ENCODE peak calls at places on chromosomes 12 and 14, in five cellular contexts. One of them, this sample, is unnamed.

GRCh38 chr14:58469309-58469708 is 41.8 kb downstream of the KIAA0586 start:
- DNase-seq in endothelial cell: no peak
- DNase-seq in CD4-positive, alpha-beta T cell: no peak
- DNase-seq in tibial artery: no peak
- DNase-seq in heart right ventricle: no peak
- DNase-seq in this sample: no peak

GRCh38 chr12:120999191-121000120 is 16.8 kb downstream of the C12orf43 start:
- DNase-seq in heart right ventricle: no peak
- DNase-seq in CD4-positive, alpha-beta T cell: no peak
- DNase-seq in tibial artery: no peak
- DNase-seq in endothelial cell: no peak
- DNase-seq in this sample: no peak

GRCh38 chr12:64180951-64181350 is 41.1 kb downstream of the KICS2 start:
- DNase-seq in CD4-positive, alpha-beta T cell: no peak
- DNase-seq in endothelial cell: no peak
- DNase-seq in tibial artery: no peak
- DNase-seq in heart right ventricle: peak; percentile 18
- DNase-seq in this sample: no peak

GRCh38 chr12:110921262-110921661 is 883 bp upstream of the MYL2 start:
- DNase-seq in heart right ventricle: no peak
- DNase-seq in CD4-positive, alpha-beta T cell: no peak
- DNase-seq in endothelial cell: no peak
- DNase-seq in tibial artery: no peak
- DNase-seq in this sample: no peak

GRCh38 chr12:47787596-47788319 is 14.7 kb downstream of the SLC48A1 start:
- DNase-seq in heart right ventricle: no peak
- DNase-seq in endothelial cell: no peak
- DNase-seq in CD4-positive, alpha-beta T cell: no peak
- DNase-seq in tibial artery: no peak
- DNase-seq in this sample: no peak

GRCh38 chr12:81758421-81759214 is 532 bp downstream of the PPFIA2 start:
- DNase-seq in heart right ventricle: peak; percentile 14
- DNase-seq in tibial artery: peak; percentile 69
- DNase-seq in CD4-positive, alpha-beta T cell: no peak
- DNase-seq in endothelial cell: peak; percentile 28
- DNase-seq in this sample: peak; percentile 32

GRCh38 chr14:35459779-35460178 is 55.2 kb upstream of the NFKBIA start:
- DNase-seq in tibial artery: no peak
- DNase-seq in endothelial cell: no peak
- DNase-seq in CD4-positive, alpha-beta T cell: no peak
- DNase-seq in heart right ventricle: no peak
- DNase-seq in this sample: no peak

GRCh38 chr12:48420031-48420775 is 52.2 kb upstream of the ANP32D start:
- DNase-seq in endothelial cell: no peak
- DNase-seq in tibial artery: no peak
- DNase-seq in heart right ventricle: no peak
- DNase-seq in CD4-positive, alpha-beta T cell: no peak
- DNase-seq in this sample: no peak

GRCh38 chr12:113155641-113156040 is 6.1 kb downstream of the CFAP73 start:
- DNase-seq in heart right ventricle: no peak
- DNase-seq in CD4-positive, alpha-beta T cell: no peak
- DNase-seq in endothelial cell: no peak
- DNase-seq in tibial artery: no peak
- DNase-seq in this sample: no peak

GRCh38 chr14:75915063-75915462 is 66.7 kb downstream of the TGFB3 start:
- DNase-seq in CD4-positive, alpha-beta T cell: no peak
- DNase-seq in endothelial cell: no peak
- DNase-seq in heart right ventricle: no peak
- DNase-seq in tibial artery: no peak
- DNase-seq in this sample: no peak

GRCh38 chr14:51454351-51454750 is 197.4 kb upstream of the FRMD6 start:
- DNase-seq in heart right ventricle: no peak
- DNase-seq in CD4-positive, alpha-beta T cell: no peak
- DNase-seq in endothelial cell: no peak
- DNase-seq in tibial artery: no peak
- DNase-seq in this sample: no peak

GRCh38 chr12:93080994-93081809 is 152.1 kb upstream of the EEA1 start:
- DNase-seq in tibial artery: no peak
- DNase-seq in CD4-positive, alpha-beta T cell: no peak
- DNase-seq in heart right ventricle: no peak
- DNase-seq in endothelial cell: no peak
- DNase-seq in this sample: no peak

GRCh38 chr12:67543371-67543770 is 105.2 kb upstream of the DYRK2 start:
- DNase-seq in heart right ventricle: no peak
- DNase-seq in CD4-positive, alpha-beta T cell: no peak
- DNase-seq in endothelial cell: no peak
- DNase-seq in tibial artery: no peak
- DNase-seq in this sample: no peak

GRCh38 chr14:24298892-24299254 is 707 bp downstream of the DHRS1 start:
- DNase-seq in tibial artery: no peak
- DNase-seq in heart right ventricle: no peak
- DNase-seq in endothelial cell: no peak
- DNase-seq in CD4-positive, alpha-beta T cell: no peak
- DNase-seq in this sample: no peak

GRCh38 chr12:112781767-112782166 is 9.8 kb upstream of the RPH3A start:
- DNase-seq in CD4-positive, alpha-beta T cell: no peak
- DNase-seq in endothelial cell: no peak
- DNase-seq in tibial artery: no peak
- DNase-seq in heart right ventricle: no peak
- DNase-seq in this sample: no peak

GRCh38 chr12:95880895-95881294 is 22.1 kb downstream of the SNRPF start:
- DNase-seq in tibial artery: no peak
- DNase-seq in endothelial cell: no peak
- DNase-seq in heart right ventricle: no peak
- DNase-seq in CD4-positive, alpha-beta T cell: no peak
- DNase-seq in this sample: no peak

GRCh38 chr14:22890416-22890815 is 7.4 kb downstream of the REM2 start:
- DNase-seq in endothelial cell: no peak
- DNase-seq in CD4-positive, alpha-beta T cell: no peak
- DNase-seq in tibial artery: no peak
- DNase-seq in heart right ventricle: no peak
- DNase-seq in this sample: no peak

GRCh38 chr12:55172686-55173085 is 46.5 kb downstream of the OR9K2 start:
- DNase-seq in tibial artery: no peak
- DNase-seq in heart right ventricle: no peak
- DNase-seq in CD4-positive, alpha-beta T cell: no peak
- DNase-seq in endothelial cell: no peak
- DNase-seq in this sample: no peak

GRCh38 chr14:99568567-99569560 is 35.1 kb downstream of the CCDC85C start:
- DNase-seq in tibial artery: no peak
- DNase-seq in CD4-positive, alpha-beta T cell: no peak
- DNase-seq in endothelial cell: no peak
- DNase-seq in heart right ventricle: peak; percentile 67
- DNase-seq in this sample: no peak

GRCh38 chr14:32311294-32312009 is 17.6 kb upstream of the AKAP6 start:
- DNase-seq in endothelial cell: no peak
- DNase-seq in heart right ventricle: no peak
- DNase-seq in CD4-positive, alpha-beta T cell: no peak
- DNase-seq in tibial artery: no peak
- DNase-seq in this sample: no peak

GRCh38 chr14:68297871-68298468 is 478.4 kb downstream of the RAD51B start:
- DNase-seq in heart right ventricle: no peak
- DNase-seq in CD4-positive, alpha-beta T cell: no peak
- DNase-seq in endothelial cell: no peak
- DNase-seq in tibial artery: no peak
- DNase-seq in this sample: no peak
- TF ChIP-seq CTCF in heart right ventricle: peak; percentile 21
- TF ChIP-seq CTCF in CD4-positive, alpha-beta T cell: no peak
- TF ChIP-seq CTCF in endothelial cell: no peak
- TF ChIP-seq CTCF in tibial artery: peak; percentile 20
- TF ChIP-seq CTCF in this sample: no peak

GRCh38 chr12:69630191-69630590 is 19.5 kb upstream of the LRRC10 start:
- DNase-seq in tibial artery: no peak
- DNase-seq in CD4-positive, alpha-beta T cell: no peak
- DNase-seq in endothelial cell: no peak
- DNase-seq in heart right ventricle: no peak
- DNase-seq in this sample: no peak

GRCh38 chr12:69633061-69633460 is 22.4 kb upstream of the LRRC10 start:
- DNase-seq in tibial artery: no peak
- DNase-seq in CD4-positive, alpha-beta T cell: no peak
- DNase-seq in heart right ventricle: no peak
- DNase-seq in endothelial cell: no peak
- DNase-seq in this sample: no peak
- TF ChIP-seq CTCF in tibial artery: no peak
- TF ChIP-seq CTCF in CD4-positive, alpha-beta T cell: no peak
- TF ChIP-seq CTCF in heart right ventricle: no peak
- TF ChIP-seq CTCF in endothelial cell: no peak
- TF ChIP-seq CTCF in this sample: peak; percentile 39

GRCh38 chr12:87618199-87618598 is 411.0 kb downstream of the C12orf50 start:
- DNase-seq in CD4-positive, alpha-beta T cell: no peak
- DNase-seq in endothelial cell: no peak
- DNase-seq in heart right ventricle: no peak
- DNase-seq in tibial artery: no peak
- DNase-seq in this sample: no peak
- TF ChIP-seq CTCF in CD4-positive, alpha-beta T cell: no peak
- TF ChIP-seq CTCF in endothelial cell: no peak
- TF ChIP-seq CTCF in heart right ventricle: no peak
- TF ChIP-seq CTCF in tibial artery: no peak
- TF ChIP-seq CTCF in this sample: no peak

GRCh38 chr12:102956738-102957338 is 636 bp upstream of the ASCL1 start:
- DNase-seq in tibial artery: no peak
- DNase-seq in endothelial cell: no peak
- DNase-seq in heart right ventricle: no peak
- DNase-seq in CD4-positive, alpha-beta T cell: no peak
- DNase-seq in this sample: no peak
- TF ChIP-seq CTCF in tibial artery: no peak
- TF ChIP-seq CTCF in endothelial cell: no peak
- TF ChIP-seq CTCF in heart right ventricle: no peak
- TF ChIP-seq CTCF in CD4-positive, alpha-beta T cell: no peak
- TF ChIP-seq CTCF in this sample: no peak

GRCh38 chr14:60515244-60515695 is 6.3 kb downstream of the SIX6 start:
- DNase-seq in CD4-positive, alpha-beta T cell: no peak
- DNase-seq in tibial artery: no peak
- DNase-seq in heart right ventricle: no peak
- DNase-seq in endothelial cell: peak; percentile 50
- DNase-seq in this sample: no peak

GRCh38 chr14:60512952-60513554 is 4.1 kb downstream of the SIX6 start:
- DNase-seq in CD4-positive, alpha-beta T cell: no peak
- DNase-seq in endothelial cell: no peak
- DNase-seq in tibial artery: no peak
- DNase-seq in heart right ventricle: no peak
- DNase-seq in this sample: no peak

GRCh38 chr14:60515696-60516284 is 6.8 kb downstream of the SIX6 start:
- DNase-seq in tibial artery: peak; percentile 59
- DNase-seq in CD4-positive, alpha-beta T cell: no peak
- DNase-seq in heart right ventricle: no peak
- DNase-seq in endothelial cell: peak; percentile 35
- DNase-seq in this sample: peak; percentile 18

GRCh38 chr14:60510976-60511599 is 2.1 kb downstream of the SIX6 start:
- DNase-seq in tibial artery: no peak
- DNase-seq in heart right ventricle: no peak
- DNase-seq in endothelial cell: no peak
- DNase-seq in CD4-positive, alpha-beta T cell: no peak
- DNase-seq in this sample: no peak

DNA sequence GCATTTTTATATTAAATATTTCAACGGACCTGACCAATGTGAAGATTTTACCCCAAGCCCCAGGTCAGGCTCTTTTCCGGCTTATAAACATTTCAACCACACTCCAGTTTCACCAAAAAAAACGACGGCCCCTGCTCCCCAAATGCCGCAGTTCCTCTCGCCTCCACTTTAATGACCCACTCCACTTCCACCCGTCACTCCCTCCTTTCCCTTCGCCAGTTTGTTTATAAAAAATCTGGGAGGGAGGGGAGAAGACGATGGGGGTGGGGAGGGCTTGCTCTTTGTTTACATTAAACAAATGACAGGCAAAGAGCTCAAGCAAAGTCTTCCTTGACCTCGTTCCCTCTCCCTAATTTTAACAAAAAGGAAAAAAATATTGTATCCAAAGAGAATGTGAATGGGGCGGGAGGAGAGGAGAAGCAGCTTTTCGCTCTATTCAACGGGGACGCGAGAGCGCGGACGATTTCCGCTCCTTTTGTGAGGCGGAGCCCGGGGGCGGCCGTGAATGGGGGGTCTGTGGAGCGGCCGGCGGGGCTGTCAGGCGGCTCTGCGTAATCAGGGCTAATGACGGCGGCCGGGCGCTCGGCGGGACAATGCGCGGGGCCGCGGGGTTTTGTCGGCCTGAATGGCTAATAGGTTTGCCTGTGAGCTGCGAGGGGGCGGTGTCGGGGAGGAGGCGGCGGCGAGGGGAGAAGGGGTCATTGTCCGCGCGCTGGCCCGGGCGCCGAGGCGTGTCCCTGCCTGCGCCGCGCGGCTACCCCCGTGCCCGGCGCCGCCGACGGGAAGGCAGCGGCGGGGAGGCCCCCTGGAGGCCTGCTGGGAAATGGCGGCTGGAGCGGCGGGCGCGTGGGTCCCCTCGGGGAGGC is 5.7 kb downstream of the SIX6 start:
- DNase-seq in tibial artery: peak; percentile 60
- DNase-seq in endothelial cell: peak; percentile 85
- DNase-seq in heart right ventricle: no peak
- DNase-seq in CD4-positive, alpha-beta T cell: no peak
- DNase-seq in this sample: peak; percentile 85
- TF ChIP-seq CTCF in tibial artery: peak; percentile 6
- TF ChIP-seq CTCF in endothelial cell: peak; percentile 78
- TF ChIP-seq CTCF in heart right ventricle: peak; percentile 21
- TF ChIP-seq CTCF in CD4-positive, alpha-beta T cell: no peak
- TF ChIP-seq CTCF in this sample: peak; percentile 72

GRCh38 chr12:70724444-70724843 is 87.2 kb upstream of the PTPRB start:
- DNase-seq in heart right ventricle: no peak
- DNase-seq in endothelial cell: no peak
- DNase-seq in CD4-positive, alpha-beta T cell: no peak
- DNase-seq in tibial artery: no peak
- DNase-seq in this sample: no peak
- TF ChIP-seq CTCF in heart right ventricle: peak; percentile 21
- TF ChIP-seq CTCF in endothelial cell: peak; percentile 42
- TF ChIP-seq CTCF in CD4-positive, alpha-beta T cell: no peak
- TF ChIP-seq CTCF in tibial artery: no peak
- TF ChIP-seq CTCF in this sample: peak; percentile 39

GRCh38 chr12:125332900-125333299 is 267.7 kb downstream of the AACS start:
- DNase-seq in heart right ventricle: no peak
- DNase-seq in CD4-positive, alpha-beta T cell: no peak
- DNase-seq in tibial artery: no peak
- DNase-seq in endothelial cell: no peak
- DNase-seq in this sample: no peak

GRCh38 chr12:125329239-125330238 is 264.3 kb downstream of the AACS start:
- DNase-seq in endothelial cell: no peak
- DNase-seq in CD4-positive, alpha-beta T cell: no peak
- DNase-seq in heart right ventricle: no peak
- DNase-seq in tibial artery: no peak
- DNase-seq in this sample: peak; percentile 28

GRCh38 chr12:125336246-125336645 is 271.0 kb downstream of the AACS start:
- DNase-seq in CD4-positive, alpha-beta T cell: no peak
- DNase-seq in tibial artery: no peak
- DNase-seq in endothelial cell: no peak
- DNase-seq in heart right ventricle: no peak
- DNase-seq in this sample: no peak

GRCh38 chr12:125331342-125332052 is 266.3 kb downstream of the AACS start:
- DNase-seq in tibial artery: no peak
- DNase-seq in CD4-positive, alpha-beta T cell: no peak
- DNase-seq in heart right ventricle: no peak
- DNase-seq in endothelial cell: no peak
- DNase-seq in this sample: no peak

GRCh38 chr12:125330645-125331341 is 265.6 kb downstream of the AACS start:
- DNase-seq in heart right ventricle: peak; percentile 51
- DNase-seq in CD4-positive, alpha-beta T cell: peak; percentile 13
- DNase-seq in endothelial cell: peak; percentile 95
- DNase-seq in tibial artery: no peak
- DNase-seq in this sample: peak; percentile 92
- TF ChIP-seq CTCF in heart right ventricle: peak; percentile 90
- TF ChIP-seq CTCF in CD4-positive, alpha-beta T cell: peak; percentile 41
- TF ChIP-seq CTCF in endothelial cell: peak; percentile 89
- TF ChIP-seq CTCF in tibial artery: peak; percentile 59
- TF ChIP-seq CTCF in this sample: peak; percentile 94

GRCh38 chr12:124824195-124824594 is 39.5 kb downstream of the SCARB1 start:
- DNase-seq in heart right ventricle: no peak
- DNase-seq in CD4-positive, alpha-beta T cell: no peak
- DNase-seq in endothelial cell: no peak
- DNase-seq in tibial artery: no peak
- DNase-seq in this sample: no peak
- TF ChIP-seq CTCF in heart right ventricle: no peak
- TF ChIP-seq CTCF in CD4-positive, alpha-beta T cell: no peak
- TF ChIP-seq CTCF in endothelial cell: no peak
- TF ChIP-seq CTCF in tibial artery: no peak
- TF ChIP-seq CTCF in this sample: no peak